ENCODE peak calls at places on chromosome 11, in seven cellular contexts. K is activated CD4-positive, alpha-beta T cell treated with anti-CD3 and anti-CD28 coated beads for 24 hours; T is cardiac muscle cell; W is left colon; G is H54; X is stimulated activated naive CD8-positive, alpha-beta T cell treated with anti-CD3 and anti-CD28 coated beads, Interleukin-15, Interleukin-2, amounts not matched to agents 100 U/mL and 50 U/mL, for 24 hours; M is pancreas. F is an unnamed sample.
A peak's percentile ranks its signal among the peaks of the same experiment; 100 is the strongest.

GRCh38 chr11:88553204-88553603 is 215.7 kb upstream of the CTSC start:
- DNase-seq in X (no peak), W (no peak), T (no peak), K (no peak), M (no peak), G (no peak), F (peak; percentile 56)

GRCh38 chr11:63737718-63738117 is 30.9 kb downstream of the ZFTA start:
- DNase-seq in X (no peak), G (no peak), T (no peak), W (no peak), K (no peak), M (no peak), F (no peak)

GRCh38 chr11:66728760-66729385 is at the start of gene SPTBN2:
- DNase-seq in X (no peak), W (no peak), M (no peak), K (no peak), G (no peak), T (peak; percentile 30), F (peak; percentile 44)

GRCh38 chr11:108035690-108036089 is 27.0 kb downstream of the CUL5 start:
- DNase-seq in X (no peak), G (no peak), M (no peak), W (no peak), K (no peak), T (no peak), F (no peak)

GRCh38 chr11:57055780-57056179 is 67.1 kb downstream of the OR5AK2 start:
- DNase-seq in T (peak; percentile 37), X (no peak), G (no peak), M (no peak), K (no peak), W (no peak), F (no peak)

GRCh38 chr11:36657610-36658225 is 59.7 kb upstream of the RAG2 start:
- DNase-seq in W (no peak), X (no peak), T (no peak), G (no peak), M (no peak), K (no peak), F (peak; percentile 45)

GRCh38 chr11:132972565-132972964 is 559.7 kb downstream of the OPCML start:
- DNase-seq in W (no peak), K (no peak), M (no peak), T (no peak), G (no peak), X (no peak), F (no peak)

GRCh38 chr11:119169272-119169719 is 771 bp downstream of the NLRX1 start:
- DNase-seq in X (peak; percentile 62), G (no peak), W (no peak), K (no peak), M (peak; percentile 48), T (peak; percentile 61), F (no peak)

GRCh38 chr11:63999349-64000025 is 13.2 kb downstream of the OTUB1 start:
- DNase-seq in T (peak; percentile 74), G (no peak), K (peak; percentile 48), W (peak; percentile 53), M (no peak), X (peak; percentile 69), F (peak; percentile 83)

GRCh38 chr11:118436639-118437045 is 350 bp downstream of the KMT2A start:
- DNase-seq in M (peak; percentile 30), G (no peak), K (no peak), W (no peak), T (peak; percentile 53), X (no peak), F (peak; percentile 40)

GRCh38 chr11:9708544-9708943 is 44.7 kb downstream of the SWAP70 start:
- DNase-seq in W (no peak), M (no peak), T (no peak), K (no peak), X (no peak), G (no peak), F (peak; percentile 13)

GRCh38 chr11:65417221-65417701 is 5.3 kb upstream of the NEAT1 start:
- DNase-seq in M (peak; percentile 55), X (no peak), W (peak; percentile 44), T (no peak), G (no peak), K (no peak), F (peak; percentile 12)

GRCh38 chr11:100472727-100473389 is 214.2 kb upstream of the ARHGAP42 start:
- DNase-seq in W (no peak), G (no peak), K (no peak), X (no peak), T (no peak), M (no peak), F (no peak)

GRCh38 chr11:30889116-30889765 is 303.1 kb upstream of the MPPED2 start:
- DNase-seq in W (no peak), T (no peak), G (no peak), K (no peak), X (no peak), M (no peak), F (no peak)

GRCh38 chr11:28836285-28837081 is 728.3 kb downstream of the METTL15 start:
- DNase-seq in K (no peak), M (no peak), G (peak; percentile 34), W (no peak), X (no peak), T (peak; percentile 3), F (peak; percentile 84)

GRCh38 chr11:84316866-84317560 is 1030.8 kb upstream of the CCDC90B start:
- DNase-seq in M (no peak), G (no peak), K (no peak), W (no peak), X (no peak), T (no peak), F (no peak)

GRCh38 chr11:68924073-68924925 is 20.6 kb downstream of the IGHMBP2 start:
- DNase-seq in W (no peak), M (no peak), T (no peak), X (no peak), G (no peak), K (no peak), F (no peak)

GRCh38 chr11:41947392-41947791 is 487.9 kb upstream of the LRRC4C start:
- DNase-seq in K (no peak), M (no peak), G (no peak), T (peak; percentile 2), X (no peak), W (no peak), F (no peak)

GRCh38 chr11:76329084-76329648 is 51.8 kb downstream of the THAP12 start:
- DNase-seq in G (no peak), K (no peak), M (no peak), T (peak; percentile 66), W (no peak), X (no peak), F (peak; percentile 37)

GRCh38 chr11:110430267-110431211 is 791 bp downstream of the FDX1 start:
- DNase-seq in T (peak; percentile 33), W (peak; percentile 62), M (peak; percentile 41), X (no peak), K (no peak), G (no peak), F (peak; percentile 52)

GRCh38 chr11:113198907-113199660 is 115.3 kb upstream of the TTC12 start:
- DNase-seq in G (no peak), W (no peak), K (no peak), T (no peak), M (no peak), X (no peak), F (no peak)

GRCh38 chr11:72528121-72528520 is 93.8 kb upstream of the CLPB start:
- DNase-seq in W (no peak), X (no peak), M (no peak), G (no peak), K (no peak), T (no peak), F (peak; percentile 55)

GRCh38 chr11:33258631-33259184 is 1.5 kb downstream of the HIPK3 start:
- DNase-seq in K (no peak), T (no peak), W (no peak), G (no peak), X (no peak), M (no peak), F (no peak)

GRCh38 chr11:22193348-22194051 is 615 bp downstream of the ANO5 start:
- DNase-seq in T (peak; percentile 67), G (no peak), X (no peak), M (peak; percentile 14), W (peak; percentile 27), K (no peak), F (no peak)

GRCh38 chr11:85627332-85627997 is at the start of gene DLG2:
- DNase-seq in W (no peak), G (peak; percentile 20), T (peak; percentile 46), M (no peak), X (no peak), K (no peak), F (peak; percentile 81)

GRCh38 chr11:33531743-33532181 is 168.9 kb downstream of the C11orf91 start:
- DNase-seq in T (no peak), K (no peak), X (no peak), G (peak; percentile 77), W (no peak), M (no peak), F (peak; percentile 71)

GRCh38 chr11:12235945-12236743 is 125.8 kb downstream of the MICAL2 start:
- DNase-seq in G (peak; percentile 45), T (peak; percentile 60), M (no peak), W (no peak), K (no peak), X (peak; percentile 64), F (no peak)

GRCh38 chr11:124769804-124770774 is 8.0 kb upstream of the ESAM start:
- DNase-seq in G (no peak), T (no peak), M (no peak), W (no peak), X (no peak), K (no peak), F (peak; percentile 68)

GRCh38 chr11:2471048-2471803 is 26.4 kb downstream of the KCNQ1 start:
- DNase-seq in T (no peak), K (no peak), G (no peak), X (no peak), M (no peak), W (no peak), F (no peak)

GRCh38 chr11:10453261-10453660 is 1.8 kb upstream of the AMPD3 start:
- DNase-seq in W (no peak), T (no peak), M (no peak), K (no peak), G (no peak), X (no peak), F (no peak)

GRCh38 chr11:116581349-116581748 is 191.4 kb downstream of the BUD13 start:
- DNase-seq in T (no peak), W (no peak), G (no peak), K (no peak), X (no peak), M (no peak), F (no peak)

GRCh38 chr11:134120921-134121526 is 52.2 kb downstream of the JAM3 start:
- DNase-seq in T (no peak), K (no peak), X (no peak), M (no peak), G (no peak), W (no peak), F (peak; percentile 53)

GRCh38 chr11:12120031-12121008 is 9.9 kb downstream of the MICAL2 start:
- DNase-seq in K (no peak), X (no peak), W (no peak), G (no peak), T (no peak), M (no peak), F (no peak)

GRCh38 chr11:47220401-47220821 is 5.6 kb downstream of the DDB2 start:
- DNase-seq in X (no peak), T (peak; percentile 88), G (no peak), K (no peak), M (no peak), W (no peak), F (peak; percentile 86)